ENCODE peak calls at places on chromosomes 5 and 9, in seven cellular contexts. S is Peyer's patch, B is sigmoid colon, Z is AG09319, L is BJ, Y is brain microvascular endothelial cell, P is PC-3. T is an unnamed sample.

GRCh38 chr9:109060235-109060634 is 46.9 kb upstream of the CTNNAL1 start:
- DNase-seq in S (no peak), L (no peak), P (no peak), Y (no peak), B (no peak), Z (no peak), T (no peak)

GRCh38 chr9:91865041-91865440 is 85.0 kb downstream of the ROR2 start:
- DNase-seq in L (no peak), P (no peak), S (no peak), Y (no peak), Z (no peak), B (peak), T (no peak)

GRCh38 chr5:109411627-109412026 is 1.9 kb upstream of the PJA2 start:
- DNase-seq in Z (peak), S (no peak), B (no peak), L (peak), Y (peak), P (peak), T (no peak)

GRCh38 chr5:38755171-38755570 is 90.6 kb upstream of the OSMR start:
- DNase-seq in S (no peak), Y (peak), L (no peak), P (peak), B (no peak), Z (no peak), T (no peak)

GRCh38 chr5:158039911-158040347 is 181.0 kb upstream of the CLINT1 start:
- DNase-seq in L (no peak), S (no peak), P (peak), Y (no peak), Z (no peak), B (no peak), T (no peak)

GRCh38 chr9:69442486-69442885 is 117.5 kb downstream of the ENTREP1 start:
- DNase-seq in B (no peak), L (no peak), Z (no peak), Y (no peak), P (no peak), S (no peak), T (no peak)

GRCh38 chr5:16546712-16547111 is 70.1 kb downstream of the RETREG1 start:
- DNase-seq in L (no peak), P (no peak), Z (no peak), Y (no peak), B (no peak), S (no peak), T (no peak)

GRCh38 chr5:1415059-1415425 is 30.2 kb downstream of the SLC6A3 start:
- DNase-seq in L (no peak), S (no peak), Z (no peak), B (peak), Y (no peak), P (no peak), T (peak)

GRCh38 chr9:89864731-89865130 is 259.9 kb downstream of the GADD45G start:
- DNase-seq in L (no peak), Z (no peak), S (peak), P (no peak), Y (no peak), B (peak), T (no peak)

GRCh38 chr9:18658764-18659705 is 185.1 kb downstream of the ADAMTSL1 start:
- DNase-seq in L (peak), B (no peak), Y (no peak), Z (peak), S (no peak), P (peak), T (no peak)

GRCh38 chr9:133589454-133590227 is 19.5 kb downstream of the FAM163B start:
- DNase-seq in S (no peak), B (no peak), L (no peak), Z (no peak), P (no peak), Y (no peak), T (no peak)

GRCh38 chr5:138542956-138543729 is at the start of gene ETF1:
- DNase-seq in L (peak), P (peak), S (peak), Y (peak), Z (peak), B (peak), T (peak)

GRCh38 chr9:37364751-37365360 is 57.6 kb upstream of the GRHPR start:
- DNase-seq in Z (no peak), P (peak), B (no peak), L (no peak), Y (no peak), S (no peak), T (no peak)
- TF ChIP-seq CTCF in Z (no peak), P (no peak), B (no peak), L (peak), Y (peak), S (no peak), T (no peak)

GRCh38 chr5:95317085-95317484 is 32.2 kb upstream of the MCTP1 start:
- DNase-seq in Y (no peak), L (no peak), Z (no peak), B (no peak), P (no peak), S (no peak), T (no peak)
- TF ChIP-seq CTCF in Y (peak), L (no peak), Z (no peak), B (no peak), P (peak), S (no peak), T (peak)

GRCh38 chr5:145797336-145797735 is 37.8 kb downstream of the PRELID2 start:
- DNase-seq in L (no peak), B (no peak), S (no peak), Y (peak), P (peak), Z (no peak), T (no peak)
- TF ChIP-seq CTCF in L (no peak), B (no peak), S (no peak), Y (peak), P (no peak), Z (no peak), T (no peak)

DNA sequence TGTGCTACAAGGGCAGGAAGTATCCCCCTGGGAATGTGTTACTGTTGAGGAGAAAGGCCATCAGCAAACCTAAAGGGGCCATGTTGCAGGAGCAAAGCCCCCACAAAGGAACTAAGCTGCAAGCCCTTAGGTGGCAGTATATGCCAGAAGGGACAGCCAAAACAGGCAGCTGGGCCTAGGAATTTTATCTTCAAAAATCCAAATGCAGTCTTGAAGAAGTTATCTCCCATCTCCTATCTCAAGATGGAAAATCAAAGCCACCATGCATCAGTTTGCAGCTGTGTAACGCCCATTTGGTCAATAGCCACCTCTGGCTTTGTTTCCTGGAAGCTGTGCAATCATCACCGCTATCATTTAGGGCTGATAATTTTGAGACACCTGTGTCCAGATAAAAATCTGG is 400.3 kb downstream of the ARHGEF28 start:
- DNase-seq in L (no peak), Z (no peak), P (no peak), S (no peak), B (no peak), Y (no peak), T (no peak)
- TF ChIP-seq CTCF in L (no peak), Z (no peak), P (no peak), S (no peak), B (no peak), Y (no peak), T (peak)

DNA sequence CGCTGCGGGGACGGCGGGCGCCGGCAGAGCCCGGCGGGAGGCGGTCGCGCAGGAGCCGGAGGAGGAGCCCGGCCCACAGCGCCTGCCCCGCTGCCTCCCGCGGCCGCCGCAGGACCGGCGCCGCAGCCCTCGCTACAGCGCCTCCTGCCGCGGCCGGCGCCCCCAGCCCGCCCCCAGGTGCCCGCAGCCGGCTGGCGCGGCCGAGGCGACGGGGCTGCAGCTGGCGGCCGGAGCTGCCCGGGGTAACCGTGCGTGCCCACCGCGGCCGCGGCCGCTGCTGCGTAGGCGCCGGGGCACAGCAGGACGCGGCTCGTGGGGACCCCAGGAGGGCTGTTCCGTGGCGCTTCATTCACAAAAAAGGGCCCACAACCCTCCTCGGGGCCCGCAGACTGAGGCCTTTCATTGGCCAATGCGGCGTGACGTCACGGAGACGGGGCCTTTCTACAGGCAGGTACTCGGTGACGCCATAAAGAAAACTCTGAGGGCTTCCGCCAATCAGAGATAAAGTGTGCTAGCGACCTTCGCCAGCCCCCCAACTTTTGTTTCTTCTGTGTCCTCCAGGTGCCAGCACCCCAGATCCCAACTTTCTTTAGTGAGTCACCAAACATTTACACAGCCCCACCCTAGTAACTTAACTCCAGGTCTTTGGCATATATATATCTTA is at the start of gene CDC14B:
- DNase-seq in S (peak), L (no peak), B (peak), Z (peak), Y (peak), P (peak), T (peak)
- TF ChIP-seq CTCF in S (no peak), L (no peak), B (no peak), Z (peak), Y (no peak), P (no peak), T (peak)

DNA sequence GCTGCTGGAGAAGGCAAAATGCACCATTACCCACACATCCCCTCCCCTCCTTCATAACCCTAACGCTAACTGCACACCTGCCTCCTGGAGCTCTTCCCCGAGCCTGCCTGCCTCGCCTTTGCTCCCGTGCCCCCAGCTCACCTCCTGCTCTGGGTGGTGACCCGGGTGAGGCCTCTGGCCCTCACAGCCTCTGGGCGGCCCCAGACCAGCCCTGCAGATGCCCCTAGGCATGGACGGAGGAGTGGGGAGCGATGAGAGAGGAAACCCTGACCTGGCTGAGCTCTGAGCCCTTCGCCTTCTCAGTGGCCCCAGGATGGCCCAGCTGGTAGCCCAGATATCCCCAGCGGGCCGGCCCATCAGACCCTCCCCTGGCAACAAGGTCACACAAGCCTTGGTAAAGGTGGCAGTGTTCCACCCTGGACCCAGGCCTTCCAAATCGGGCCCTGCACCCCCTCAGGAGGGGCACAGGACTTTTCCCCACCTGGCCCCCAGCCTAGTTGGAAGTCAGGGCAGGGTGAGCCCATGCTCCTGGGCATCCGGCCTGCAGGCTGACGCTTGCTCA is 14.5 kb upstream of the CAMSAP1 start:
- DNase-seq in S (no peak), B (no peak), Y (no peak), P (no peak), Z (no peak), L (no peak), T (no peak)
- TF ChIP-seq CTCF in S (no peak), B (no peak), Y (no peak), P (no peak), Z (no peak), L (no peak), T (no peak)

GRCh38 chr5:82107277-82107676 is 135.5 kb downstream of the ATG10 start:
- DNase-seq in Y (no peak), P (peak), Z (peak), B (no peak), L (no peak), S (no peak), T (no peak)
- TF ChIP-seq CTCF in Y (peak), P (peak), Z (peak), B (no peak), L (peak), S (no peak), T (peak)

GRCh38 chr5:102890133-102890532 is 135.0 kb downstream of the PAM start:
- DNase-seq in Z (no peak), B (no peak), L (no peak), P (no peak), S (no peak), Y (no peak), T (no peak)
- TF ChIP-seq CTCF in Z (no peak), B (no peak), L (no peak), P (no peak), S (no peak), Y (no peak), T (no peak)

GRCh38 chr5:178398856-178399722 is 166.5 kb upstream of the PHYKPL start:
- DNase-seq in Y (no peak), B (peak), P (no peak), S (no peak), Z (no peak), L (no peak), T (peak)
- TF ChIP-seq CTCF in Y (no peak), B (no peak), P (no peak), S (no peak), Z (no peak), L (no peak), T (no peak)